ENCODE peak calls at places on chromosomes 11 and 22, in seven cellular contexts. G is PC-9, C is epithelial cell of esophagus, P is kidney, N is AG04450, M is thoracic aorta, B is AG09309. J is an unnamed sample.

GRCh38 chr11:84215671-84216070 is 929.5 kb upstream of the CCDC90B start:
- DNase-seq in P (no peak), G (no peak), N (no peak), B (no peak), M (no peak), C (no peak), J (no peak)

GRCh38 chr11:75801362-75802021 is 13.5 kb upstream of the UVRAG start:
- DNase-seq in C (no peak), M (no peak), N (no peak), G (no peak), B (no peak), P (peak), J (no peak)

GRCh38 chr11:8839957-8840945 is 70.7 kb upstream of the AKIP1 start:
- DNase-seq in C (peak), B (no peak), M (no peak), N (no peak), P (no peak), G (no peak), J (no peak)

GRCh38 chr11:17256512-17256911 is 20.0 kb upstream of the NUCB2 start:
- DNase-seq in C (peak), G (no peak), M (no peak), P (no peak), N (peak), B (peak), J (no peak)

GRCh38 chr11:66725646-66726045 is 3.4 kb downstream of the SPTBN2 start:
- DNase-seq in G (no peak), C (no peak), M (no peak), P (no peak), N (no peak), B (no peak), J (no peak)

GRCh38 chr11:40241524-40242037 is 1217.9 kb downstream of the LRRC4C start:
- DNase-seq in B (no peak), M (no peak), N (no peak), P (no peak), C (peak), G (no peak), J (no peak)

GRCh38 chr11:114061053-114062049 is 1.8 kb downstream of the ZBTB16 start:
- DNase-seq in P (no peak), G (no peak), B (no peak), N (no peak), M (no peak), C (peak), J (peak)

GRCh38 chr22:48740086-48740730 is 1087.5 kb downstream of the BRD1 start:
- DNase-seq in P (peak), G (no peak), M (no peak), C (no peak), N (no peak), B (no peak), J (no peak)

GRCh38 chr11:27367881-27368280 is 4.9 kb upstream of the CCDC34 start:
- DNase-seq in G (no peak), P (no peak), N (no peak), M (no peak), C (no peak), B (no peak), J (no peak)

GRCh38 chr11:41578421-41579047 is 119.1 kb upstream of the LRRC4C start:
- DNase-seq in B (no peak), C (peak), M (no peak), P (no peak), N (no peak), G (no peak), J (no peak)

GRCh38 chr11:72643547-72643946 is 30.7 kb downstream of the PDE2A start:
- DNase-seq in M (peak), N (no peak), C (peak), B (no peak), G (peak), P (no peak), J (no peak)

GRCh38 chr11:67356867-67357561 is 3.7 kb upstream of the POLD4 start:
- DNase-seq in N (peak), G (peak), P (no peak), C (peak), B (no peak), M (no peak), J (peak)

GRCh38 chr22:25146906-25147754 is 52.5 kb upstream of the CRYBB3 start:
- DNase-seq in M (no peak), C (no peak), B (no peak), N (no peak), P (no peak), G (no peak), J (no peak)

GRCh38 chr11:78688460-78688859 is 113.8 kb upstream of the NARS2 start:
- DNase-seq in G (no peak), M (no peak), N (no peak), B (no peak), C (peak), P (no peak), J (no peak)

GRCh38 chr22:44658371-44658953 is 43.5 kb upstream of the PRR5 start:
- DNase-seq in P (peak), N (no peak), M (no peak), G (no peak), B (peak), C (no peak), J (no peak)

GRCh38 chr11:118533769-118534729 is 3.1 kb downstream of the TMEM25 start:
- DNase-seq in M (no peak), G (no peak), P (peak), N (no peak), B (no peak), C (no peak), J (no peak)

GRCh38 chr11:32704775-32705174 is 89.7 kb downstream of the CCDC73 start:
- DNase-seq in G (no peak), P (no peak), N (no peak), B (no peak), C (no peak), M (no peak), J (no peak)

GRCh38 chr11:3132271-3132781 is 32.8 kb downstream of the OSBPL5 start:
- DNase-seq in M (no peak), N (no peak), P (peak), B (no peak), G (no peak), C (no peak), J (no peak)

GRCh38 chr11:2533642-2534115 is 88.9 kb downstream of the KCNQ1 start:
- DNase-seq in B (peak), M (no peak), P (peak), N (peak), C (peak), G (peak), J (no peak)

GRCh38 chr22:30224161-30224857 is 22.2 kb downstream of the LIF start:
- DNase-seq in N (no peak), P (no peak), C (peak), B (no peak), G (peak), M (no peak), J (no peak)

GRCh38 chr11:126716456-126717083 is 284.0 kb downstream of the KIRREL3 start:
- DNase-seq in B (no peak), P (no peak), M (no peak), C (no peak), N (no peak), G (peak), J (no peak)
- TF ChIP-seq CTCF in B (peak), P (peak), M (no peak), C (peak), N (peak), G (peak), J (peak)

GRCh38 chr11:119859684-119860083 is 130.7 kb upstream of the NECTIN1 start:
- DNase-seq in P (no peak), G (no peak), M (no peak), B (no peak), C (peak), N (no peak), J (no peak)
- TF ChIP-seq CTCF in P (no peak), G (no peak), M (no peak), B (no peak), C (no peak), N (no peak), J (no peak)

DNA sequence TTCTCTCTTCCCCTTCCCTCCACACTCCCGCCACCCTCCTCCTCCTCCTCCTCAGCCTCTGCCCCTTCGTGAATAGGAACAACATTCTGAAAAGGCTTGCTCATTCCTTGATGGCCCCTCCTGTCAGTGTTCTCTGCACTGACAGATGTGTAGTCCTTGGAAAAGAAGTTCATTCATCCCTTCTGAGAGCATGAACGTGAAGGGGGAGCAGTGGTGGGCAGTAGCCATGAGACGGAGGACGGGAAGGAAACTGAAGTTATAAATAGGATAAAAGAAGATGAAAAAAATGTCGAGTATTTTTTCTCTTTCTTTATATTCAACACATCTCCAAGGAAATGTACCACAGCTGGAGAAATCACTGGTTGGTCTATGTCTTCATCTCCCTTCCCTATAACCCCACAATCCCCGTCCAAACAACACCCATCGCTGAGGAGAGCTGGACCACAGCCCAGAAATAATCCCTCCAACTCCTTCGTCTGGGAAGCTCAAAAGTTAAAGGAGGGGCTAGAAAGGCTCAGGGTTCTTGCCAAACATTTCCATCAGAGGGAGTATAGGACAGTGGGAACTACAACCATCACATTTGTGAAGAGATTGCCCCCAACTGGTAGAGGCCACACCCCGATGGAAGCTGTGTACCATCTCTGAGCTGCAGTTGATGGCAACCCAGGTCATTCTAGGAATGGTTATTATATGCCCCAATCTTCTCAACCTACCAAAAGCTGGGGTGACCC is 33.5 kb downstream of the ETS1 start:
- DNase-seq in N (no peak), M (no peak), C (no peak), B (no peak), P (no peak), G (no peak), J (no peak)
- TF ChIP-seq CTCF in N (peak), M (no peak), C (no peak), B (peak), P (peak), G (no peak), J (peak)

DNA sequence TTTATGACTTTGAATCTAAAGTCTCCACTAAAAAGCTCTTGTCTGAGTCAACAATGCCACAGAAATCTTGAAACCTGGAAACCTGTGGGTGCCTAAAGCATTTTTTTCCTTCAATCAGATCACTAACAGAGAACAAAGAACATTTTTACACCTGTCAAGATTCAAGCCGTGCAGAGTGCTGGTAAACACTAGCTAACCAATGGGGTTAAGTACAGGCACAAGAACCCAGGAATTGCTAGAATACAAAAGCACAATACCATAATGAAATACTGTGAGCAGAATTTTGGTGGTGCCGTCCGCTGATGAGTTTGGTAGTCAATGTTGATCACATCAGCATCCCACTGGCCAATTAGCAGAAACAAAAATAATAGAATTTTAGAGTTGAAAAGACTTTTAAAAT is 380.3 kb upstream of the PITPNB start:
- DNase-seq in N (no peak), M (no peak), C (no peak), G (no peak), B (no peak), P (no peak), J (no peak)
- TF ChIP-seq CTCF in N (no peak), M (no peak), C (no peak), G (no peak), B (no peak), P (no peak), J (no peak)

GRCh38 chr22:21771631-21771976 is 36.0 kb upstream of the YPEL1 start:
- DNase-seq in B (no peak), P (no peak), M (no peak), N (no peak), C (no peak), G (no peak), J (no peak)
- TF ChIP-seq CTCF in B (no peak), P (no peak), M (no peak), N (no peak), C (no peak), G (no peak), J (no peak)

GRCh38 chr11:911031-911889 is 650 bp upstream of the CHID1 start:
- DNase-seq in B (no peak), N (no peak), C (peak), G (peak), P (peak), M (peak), J (no peak)
- TF ChIP-seq CTCF in B (no peak), N (no peak), C (no peak), G (no peak), P (no peak), M (no peak), J (peak)

GRCh38 chr11:89508544-89508943 is 17.4 kb upstream of the NOX4 start:
- DNase-seq in N (no peak), G (no peak), P (no peak), C (no peak), B (no peak), M (no peak), J (no peak)
- TF ChIP-seq CTCF in N (no peak), G (no peak), P (no peak), C (no peak), B (no peak), M (no peak), J (no peak)

J was measured in LNCaP clone FGC.